ENCODE peak calls at places on chromosomes 11 and 22, in six cellular contexts. N, S, D, U, B and G are unnamed samples.

GRCh38 chr11:12142909-12143308 is 32.5 kb downstream of the MICAL2 start:
- DNase-seq in N (no peak), S (no peak), D (no peak), U (no peak), B (no peak), G (no peak)

GRCh38 chr11:117535201-117535869 is 207.7 kb downstream of the CEP164 start:
- DNase-seq in N (no peak), S (peak), D (peak), U (peak), B (no peak), G (no peak)

GRCh38 chr11:78821371-78822306 is 247.0 kb upstream of the NARS2 start:
- DNase-seq in N (peak), S (no peak), D (no peak), U (no peak), B (no peak), G (no peak)

GRCh38 chr11:94754335-94754734 is 13.8 kb upstream of the AMOTL1 start:
- DNase-seq in N (no peak), S (no peak), D (no peak), U (no peak), B (no peak), G (no peak)

GRCh38 chr11:44305643-44306468 is 4.1 kb downstream of the ALX4 start:
- DNase-seq in N (peak), S (no peak), D (no peak), U (no peak), B (peak), G (no peak)

GRCh38 chr11:71999360-71999759 is 651 bp downstream of the IL18BP start:
- DNase-seq in N (peak), S (no peak), D (peak), U (peak), B (no peak), G (no peak)

GRCh38 chr22:20438678-20439492 is 1.3 kb upstream of the SCARF2 start:
- DNase-seq in N (no peak), S (peak), D (no peak), U (no peak), B (no peak), G (no peak)

GRCh38 chr22:42101186-42101585 is 10.6 kb upstream of the NDUFA6 start:
- DNase-seq in N (no peak), S (no peak), D (no peak), U (no peak), B (no peak), G (no peak)

GRCh38 chr11:69704508-69705245 is 855 bp upstream of the FGF19 start:
- DNase-seq in N (no peak), S (no peak), D (no peak), U (no peak), B (peak), G (no peak)

GRCh38 chr11:134643115-134643514 is 231.1 kb upstream of the B3GAT1 start:
- DNase-seq in N (no peak), S (peak), D (no peak), U (no peak), B (no peak), G (no peak)

GRCh38 chr11:94120946-94121345 is 7.7 kb upstream of the PANX1 start:
- DNase-seq in N (peak), S (no peak), D (no peak), U (no peak), B (no peak), G (no peak)

GRCh38 chr22:46202897-46203589 is 47.0 kb downstream of the CDPF1 start:
- DNase-seq in N (no peak), S (no peak), D (no peak), U (no peak), B (peak), G (no peak)

GRCh38 chr11:113387605-113388211 is at the start of gene ANKK1:
- DNase-seq in N (no peak), S (peak), D (no peak), U (no peak), B (peak), G (no peak)

GRCh38 chr11:95516786-95517185 is 272.8 kb downstream of the FAM76B start:
- DNase-seq in N (peak), S (no peak), D (no peak), U (no peak), B (no peak), G (peak)

GRCh38 chr11:34104680-34105078 is 750 bp upstream of the NAT10 start:
- DNase-seq in N (no peak), S (no peak), D (no peak), U (no peak), B (no peak), G (no peak)

GRCh38 chr11:35192347-35192746 is 53.4 kb downstream of the CD44 start:
- DNase-seq in N (peak), S (no peak), D (no peak), U (peak), B (peak), G (no peak)

GRCh38 chr11:130634981-130635473 is 186.6 kb downstream of the ADAMTS15 start:
- DNase-seq in N (peak), S (no peak), D (no peak), U (peak), B (no peak), G (peak)

GRCh38 chr11:728901-729491 is 18.3 kb upstream of the TALDO1 start:
- DNase-seq in N (no peak), S (no peak), D (no peak), U (no peak), B (no peak), G (no peak)

GRCh38 chr11:17547051-17547577 is at the start of gene OTOG:
- DNase-seq in N (no peak), S (no peak), D (no peak), U (no peak), B (no peak), G (peak)

GRCh38 chr11:75513250-75513649 is 12.5 kb downstream of the GDPD5 start:
- DNase-seq in N (peak), S (no peak), D (no peak), U (no peak), B (no peak), G (no peak)

GRCh38 chr11:94926271-94926625 is 47.1 kb downstream of the CWC15 start:
- DNase-seq in N (peak), S (no peak), D (no peak), U (no peak), B (no peak), G (no peak)

GRCh38 chr22:35498026-35498425 is 42.6 kb upstream of the RASD2 start:
- DNase-seq in N (no peak), S (no peak), D (no peak), U (no peak), B (peak), G (no peak)

GRCh38 chr11:61452825-61453224 is 22.9 kb downstream of the SDHAF2 start:
- DNase-seq in N (no peak), S (no peak), D (no peak), U (no peak), B (no peak), G (no peak)
- TF ChIP-seq CTCF in N (no peak), S (no peak), D (no peak), U (no peak), B (no peak), G (no peak)

GRCh38 chr11:121123670-121124069 is 22.6 kb downstream of the TECTA start:
- DNase-seq in N (no peak), S (no peak), D (no peak), U (no peak), B (no peak), G (no peak)
- TF ChIP-seq CTCF in N (no peak), S (no peak), D (no peak), U (no peak), B (no peak), G (no peak)

DNA sequence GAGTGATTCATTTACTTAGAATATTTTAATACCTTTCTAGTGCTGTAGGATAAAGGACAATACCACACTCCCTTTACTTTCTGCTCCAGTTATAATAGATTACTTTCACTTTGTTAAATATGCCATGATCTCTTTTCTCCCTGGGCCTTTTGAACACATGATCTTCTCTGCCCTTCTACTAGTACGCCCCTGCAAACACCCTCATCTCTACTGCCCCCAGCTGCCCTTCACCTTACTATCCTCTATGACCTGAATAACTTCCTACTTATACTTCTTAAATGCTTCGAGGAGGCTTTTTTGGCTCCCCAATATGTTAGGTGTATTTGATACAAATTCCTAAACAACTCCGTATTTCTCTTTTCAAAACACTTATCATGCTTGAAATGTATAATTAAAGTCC is 177.3 kb downstream of the GUCY1A2 start:
- DNase-seq in N (no peak), S (no peak), D (no peak), U (no peak), B (no peak), G (no peak)
- TF ChIP-seq CTCF in N (no peak), S (no peak), D (no peak), U (no peak), B (no peak), G (no peak)

GRCh38 chr11:57977709-57978108 is 46.0 kb upstream of the OR9Q1 start:
- DNase-seq in N (no peak), S (no peak), D (no peak), U (no peak), B (no peak), G (no peak)

GRCh38 chr11:57980201-57980600 is 43.5 kb upstream of the OR9Q1 start:
- DNase-seq in N (no peak), S (no peak), D (no peak), U (no peak), B (no peak), G (no peak)

GRCh38 chr11:57979532-57980079 is 44.1 kb upstream of the OR9Q1 start:
- DNase-seq in N (peak), S (no peak), D (no peak), U (no peak), B (no peak), G (no peak)

GRCh38 chr11:57982763-57983162 is 40.9 kb upstream of the OR9Q1 start:
- DNase-seq in N (no peak), S (no peak), D (no peak), U (no peak), B (no peak), G (no peak)

DNA sequence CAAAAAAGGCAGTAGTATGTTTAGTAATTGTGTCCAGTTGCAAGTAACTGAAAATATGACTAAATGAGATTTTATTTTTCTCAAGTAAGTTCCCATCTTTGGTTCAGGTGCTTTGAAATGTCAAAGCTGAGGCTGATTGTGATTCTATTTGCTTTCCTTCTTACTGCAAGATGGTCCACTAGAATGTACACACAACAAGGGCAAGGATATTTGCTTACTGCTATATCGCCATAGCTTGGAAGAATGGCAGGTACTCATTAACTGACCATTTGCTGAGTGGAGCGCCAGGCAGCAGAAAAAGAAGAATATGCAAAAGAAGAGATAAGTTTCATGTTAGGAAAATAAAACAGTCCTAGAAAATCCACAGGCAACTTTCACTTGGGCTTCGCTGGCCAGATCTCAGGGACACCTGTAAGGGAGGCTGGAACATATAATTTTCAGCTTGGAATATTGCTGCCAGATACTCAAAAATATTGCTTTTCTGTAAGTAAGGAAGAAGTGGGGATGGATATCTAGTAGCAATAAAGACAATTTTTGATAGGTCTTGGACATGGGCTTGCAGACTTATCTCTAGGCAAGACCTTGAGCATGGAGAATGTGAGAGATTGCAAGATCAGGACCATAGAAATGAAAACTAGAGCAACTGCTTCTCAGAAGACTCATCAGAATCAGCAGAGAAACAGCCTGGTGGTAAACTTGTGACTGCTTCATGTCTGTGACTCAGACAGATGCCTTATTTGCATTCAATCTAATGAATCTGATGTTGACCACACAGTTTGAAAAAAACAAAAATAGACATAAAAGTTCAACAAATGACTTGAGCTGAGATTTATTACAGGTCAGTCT is 44.8 kb upstream of the OR9Q1 start:
- DNase-seq in N (peak), S (no peak), D (no peak), U (no peak), B (no peak), G (no peak)
- TF ChIP-seq CTCF in N (no peak), S (no peak), D (no peak), U (no peak), B (no peak), G (no peak)

GRCh38 chr11:82315093-82315492 is 418.6 kb downstream of the FAM181B start:
- DNase-seq in N (no peak), S (no peak), D (no peak), U (peak), B (peak), G (peak)
- TF ChIP-seq CTCF in N (no peak), S (no peak), D (peak), U (peak), B (peak), G (no peak)

GRCh38 chr22:27720860-27721259 is 80.7 kb downstream of the MN1 start:
- DNase-seq in N (no peak), S (no peak), D (no peak), U (no peak), B (no peak), G (no peak)

GRCh38 chr22:27724706-27725105 is 76.8 kb downstream of the MN1 start:
- DNase-seq in N (peak), S (no peak), D (no peak), U (peak), B (no peak), G (no peak)

GRCh38 chr22:27723708-27724107 is 77.8 kb downstream of the MN1 start:
- DNase-seq in N (no peak), S (no peak), D (no peak), U (no peak), B (no peak), G (no peak)

GRCh38 chr22:27724181-27724580 is 77.4 kb downstream of the MN1 start:
- DNase-seq in N (no peak), S (no peak), D (no peak), U (no peak), B (no peak), G (no peak)

DNA sequence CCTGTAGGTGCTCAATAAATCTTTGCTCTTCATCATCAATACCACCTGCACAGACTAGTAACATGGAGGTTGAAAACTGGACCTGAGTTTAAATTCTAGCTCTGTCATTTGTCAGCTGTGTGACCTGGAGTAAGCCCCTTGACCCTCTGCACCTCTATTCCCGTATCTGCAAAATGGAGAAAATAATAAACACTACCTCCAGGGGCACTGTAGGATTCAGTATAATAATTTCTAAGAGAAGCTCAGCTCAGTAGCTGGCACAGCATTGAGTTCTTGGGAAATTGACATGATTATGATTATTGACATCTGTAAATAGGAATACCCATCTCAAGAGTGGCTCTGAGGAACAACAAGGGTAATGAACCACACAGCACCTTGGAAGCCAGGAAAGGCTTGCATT is 78.4 kb downstream of the MN1 start:
- DNase-seq in N (no peak), S (no peak), D (no peak), U (no peak), B (no peak), G (no peak)
- TF ChIP-seq CTCF in N (peak), S (no peak), D (no peak), U (no peak), B (no peak), G (no peak)

GRCh38 chr11:128313931-128314330 is 273.4 kb downstream of the ETS1 start:
- DNase-seq in N (no peak), S (no peak), D (no peak), U (no peak), B (no peak), G (no peak)

GRCh38 chr11:128315933-128316332 is 271.4 kb downstream of the ETS1 start:
- DNase-seq in N (no peak), S (no peak), D (no peak), U (no peak), B (no peak), G (no peak)

GRCh38 chr11:128316541-128317206 is 270.7 kb downstream of the ETS1 start:
- DNase-seq in N (no peak), S (no peak), D (no peak), U (no peak), B (no peak), G (no peak)

GRCh38 chr11:128323381-128323780 is 264.0 kb downstream of the ETS1 start:
- DNase-seq in N (no peak), S (no peak), D (no peak), U (no peak), B (peak), G (no peak)

DNA sequence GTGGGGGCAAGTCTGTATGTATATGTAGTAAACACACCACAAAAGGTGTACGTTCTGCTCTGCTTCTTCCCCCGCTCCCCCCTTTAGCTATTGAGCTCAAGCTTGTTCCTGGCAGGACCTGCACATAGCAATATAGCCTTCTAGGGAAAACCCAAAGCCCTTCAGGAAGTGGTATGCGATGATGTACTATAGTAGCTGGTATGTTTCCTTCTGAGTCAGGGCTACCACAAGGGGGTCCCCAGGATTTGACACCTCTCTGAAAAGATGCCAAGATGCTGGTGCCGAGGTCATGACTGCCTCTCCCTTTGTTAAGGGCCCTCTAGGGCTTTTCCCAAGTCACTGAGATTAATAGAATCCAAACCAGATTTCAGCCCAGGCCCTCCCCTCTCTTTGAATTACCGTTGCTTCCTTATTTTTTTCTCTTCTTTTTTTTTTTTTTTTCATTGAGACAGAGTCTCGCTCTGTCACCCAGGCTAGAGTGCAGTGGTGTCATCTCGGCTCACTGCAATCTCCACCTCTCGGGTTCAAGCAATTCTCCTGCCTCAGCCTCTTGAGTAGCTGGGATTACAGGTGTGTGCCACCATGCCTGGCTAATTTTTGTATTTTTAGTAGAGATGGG is 268.4 kb downstream of the ETS1 start:
- DNase-seq in N (peak), S (no peak), D (no peak), U (no peak), B (no peak), G (no peak)
- TF ChIP-seq CTCF in N (no peak), S (no peak), D (no peak), U (no peak), B (no peak), G (no peak)

DNA sequence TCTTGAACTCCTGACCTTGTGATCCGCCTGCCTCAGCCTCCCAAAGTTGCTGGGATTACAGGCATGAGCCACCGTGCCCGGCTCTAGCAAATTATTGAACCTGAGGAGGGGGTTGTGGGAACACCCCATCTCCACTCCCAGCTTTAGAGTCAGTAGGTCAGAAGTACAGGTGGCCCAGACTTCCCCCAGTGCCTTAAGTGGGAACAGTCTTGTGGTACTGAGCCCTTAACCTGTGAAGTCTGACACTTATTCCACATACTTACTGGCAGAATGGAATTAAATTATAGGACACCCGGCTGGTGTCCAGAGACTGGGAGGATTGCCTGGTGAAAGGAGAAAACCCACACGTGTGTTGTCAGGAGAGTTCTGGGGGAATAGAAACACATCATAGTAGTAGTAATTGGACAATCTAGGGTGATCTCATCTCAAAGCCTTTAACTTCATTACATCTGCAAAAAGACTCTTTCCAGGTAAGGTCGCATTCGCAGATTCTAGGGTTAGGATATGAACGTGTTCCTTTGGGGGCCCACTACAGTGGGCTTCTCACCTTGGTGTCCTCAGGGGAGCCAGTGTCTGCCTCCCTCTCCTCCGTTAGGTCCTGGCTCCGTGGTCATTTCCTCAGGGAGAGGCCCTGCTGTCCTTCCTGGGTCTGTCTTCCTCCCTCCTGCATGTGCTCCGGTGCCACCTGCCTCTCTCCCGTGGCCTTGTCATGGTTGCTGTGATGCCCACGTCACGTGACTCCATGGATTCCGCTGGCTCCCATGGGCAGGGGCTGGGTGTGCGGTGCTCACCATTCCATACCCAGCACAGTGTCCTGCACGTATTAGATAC is 63.8 kb downstream of the BCR start:
- DNase-seq in N (no peak), S (no peak), D (no peak), U (no peak), B (no peak), G (no peak)
- TF ChIP-seq CTCF in N (no peak), S (no peak), D (no peak), U (no peak), B (no peak), G (no peak)

GRCh38 chr22:21672107-21672629 is 6.4 kb downstream of the PPIL2 start:
- DNase-seq in N (no peak), S (no peak), D (no peak), U (no peak), B (no peak), G (no peak)
- TF ChIP-seq CTCF in N (no peak), S (no peak), D (no peak), U (no peak), B (no peak), G (no peak)